ENCODE peak calls at places on chromosomes 7 and 10, in four cellular contexts. One of them, this sample, is unnamed.

GRCh38 chr7:157784114-157784835 is 447.5 kb downstream of the DNAJB6 start:
- DNase-seq in K562: no peak
- DNase-seq in GM12878: no peak
- DNase-seq in HepG2: no peak
- DNase-seq in this sample: no peak

GRCh38 chr7:140726304-140726703 is 29.8 kb downstream of the NDUFB2 start:
- DNase-seq in K562: peak; percentile 32
- DNase-seq in GM12878: no peak
- DNase-seq in HepG2: peak; percentile 10
- DNase-seq in this sample: no peak

GRCh38 chr10:31343009-31343408 is 24.0 kb downstream of the ZEB1 start:
- DNase-seq in K562: no peak
- DNase-seq in GM12878: no peak
- DNase-seq in HepG2: no peak
- DNase-seq in this sample: no peak

GRCh38 chr7:71716741-71717140 is 584.8 kb downstream of the GALNT17 start:
- DNase-seq in K562: no peak
- DNase-seq in GM12878: no peak
- DNase-seq in HepG2: no peak
- DNase-seq in this sample: no peak

GRCh38 chr7:44971188-44971907 is 7.5 kb downstream of the MYO1G start:
- DNase-seq in K562: no peak
- DNase-seq in GM12878: no peak
- DNase-seq in HepG2: no peak
- DNase-seq in this sample: no peak

GRCh38 chr10:118721005-118721876 is 33.5 kb downstream of the CACUL1 start:
- DNase-seq in K562: peak; percentile 57
- DNase-seq in GM12878: no peak
- DNase-seq in HepG2: peak; percentile 28
- DNase-seq in this sample: no peak

GRCh38 chr10:96271017-96271815 is at the start of gene BLNK:
- DNase-seq in K562: no peak
- DNase-seq in GM12878: peak; percentile 92
- DNase-seq in HepG2: no peak
- DNase-seq in this sample: no peak

GRCh38 chr10:43970747-43971146 is 322.1 kb upstream of the ZNF32 start:
- DNase-seq in K562: no peak
- DNase-seq in GM12878: no peak
- DNase-seq in HepG2: no peak
- DNase-seq in this sample: no peak

GRCh38 chr10:30455816-30456215 is 21.8 kb downstream of the MAP3K8 start:
- DNase-seq in K562: no peak
- DNase-seq in GM12878: no peak
- DNase-seq in HepG2: no peak
- DNase-seq in this sample: no peak

GRCh38 chr7:134016223-134016941 is 110.8 kb upstream of the LRGUK start:
- DNase-seq in K562: peak; percentile 58
- DNase-seq in GM12878: no peak
- DNase-seq in HepG2: peak; percentile 21
- DNase-seq in this sample: no peak

GRCh38 chr7:84040365-84040764 is 154.2 kb downstream of the SEMA3A start:
- DNase-seq in K562: no peak
- DNase-seq in GM12878: no peak
- DNase-seq in HepG2: peak; percentile 84
- DNase-seq in this sample: no peak

GRCh38 chr7:17948503-17949238 is 8.4 kb upstream of the SNX13 start:
- DNase-seq in K562: no peak
- DNase-seq in GM12878: no peak
- DNase-seq in HepG2: no peak
- DNase-seq in this sample: no peak

GRCh38 chr10:102382871-102383270 is 12.6 kb upstream of the NFKB2 start:
- DNase-seq in K562: no peak
- DNase-seq in GM12878: no peak
- DNase-seq in HepG2: no peak
- DNase-seq in this sample: no peak

GRCh38 chr10:90723416-90724068 is 134.3 kb downstream of the HTR7 start:
- DNase-seq in K562: no peak
- DNase-seq in GM12878: no peak
- DNase-seq in HepG2: no peak
- DNase-seq in this sample: no peak

GRCh38 chr7:74312418-74313021 is 23.3 kb downstream of the CLIP2 start:
- DNase-seq in K562: no peak
- DNase-seq in GM12878: no peak
- DNase-seq in HepG2: no peak
- DNase-seq in this sample: no peak

GRCh38 chr7:111554086-111554485 is 8.2 kb downstream of the IMMP2L start:
- DNase-seq in K562: no peak
- DNase-seq in GM12878: no peak
- DNase-seq in HepG2: no peak
- DNase-seq in this sample: no peak

GRCh38 chr7:57398548-57398947 is 51.4 kb upstream of the ZNF716 start:
- DNase-seq in K562: no peak
- DNase-seq in GM12878: no peak
- DNase-seq in HepG2: no peak
- DNase-seq in this sample: no peak

GRCh38 chr7:17481118-17481517 is 182.7 kb downstream of the AHR start:
- DNase-seq in K562: no peak
- DNase-seq in GM12878: no peak
- DNase-seq in HepG2: peak; percentile 46
- DNase-seq in this sample: no peak

GRCh38 chr10:17835688-17836087 is 26.5 kb downstream of the MRC1 start:
- DNase-seq in K562: no peak
- DNase-seq in GM12878: no peak
- DNase-seq in HepG2: no peak
- DNase-seq in this sample: no peak
- TF ChIP-seq SP1 in K562: no peak
- TF ChIP-seq SP1 in GM12878: no peak
- TF ChIP-seq SP1 in HepG2: no peak
- TF ChIP-seq SP1 in this sample: no peak

DNA sequence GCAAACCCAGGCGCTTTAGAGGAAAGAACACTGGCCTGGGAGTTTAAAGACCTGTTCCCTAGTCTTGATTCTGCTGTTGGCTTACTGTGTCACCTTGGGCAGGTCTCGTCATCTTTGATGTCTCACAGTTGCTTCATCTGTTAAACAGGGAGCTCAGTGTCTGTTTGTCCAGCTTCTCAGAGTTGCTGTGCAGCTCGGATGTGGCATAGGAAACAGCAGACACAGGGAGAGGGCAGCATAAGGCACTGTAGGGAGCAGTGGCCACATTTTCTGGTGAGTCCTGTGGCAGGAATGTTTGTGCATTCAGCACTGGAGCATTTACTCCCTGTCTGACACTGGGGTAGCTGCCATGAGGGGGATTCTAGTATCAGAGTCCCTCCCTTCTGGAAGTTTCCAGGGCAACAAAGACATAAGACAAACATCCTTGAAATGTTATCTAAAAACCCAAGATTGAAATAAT is 2.0 kb downstream of the REPIN1 start:
- DNase-seq in K562: no peak
- DNase-seq in GM12878: no peak
- DNase-seq in HepG2: peak; percentile 55
- DNase-seq in this sample: no peak
- H3K4me1 ChIP-seq in K562: peaks cover 64% of the 10 kb centered on the region
- H3K4me1 ChIP-seq in GM12878: peaks cover 36% of the 10 kb centered on the region
- H3K4me1 ChIP-seq in HepG2: peaks cover 57% of the 10 kb centered on the region
- H3K4me1 ChIP-seq in this sample: peaks cover 26% of the 10 kb centered on the region

DNA sequence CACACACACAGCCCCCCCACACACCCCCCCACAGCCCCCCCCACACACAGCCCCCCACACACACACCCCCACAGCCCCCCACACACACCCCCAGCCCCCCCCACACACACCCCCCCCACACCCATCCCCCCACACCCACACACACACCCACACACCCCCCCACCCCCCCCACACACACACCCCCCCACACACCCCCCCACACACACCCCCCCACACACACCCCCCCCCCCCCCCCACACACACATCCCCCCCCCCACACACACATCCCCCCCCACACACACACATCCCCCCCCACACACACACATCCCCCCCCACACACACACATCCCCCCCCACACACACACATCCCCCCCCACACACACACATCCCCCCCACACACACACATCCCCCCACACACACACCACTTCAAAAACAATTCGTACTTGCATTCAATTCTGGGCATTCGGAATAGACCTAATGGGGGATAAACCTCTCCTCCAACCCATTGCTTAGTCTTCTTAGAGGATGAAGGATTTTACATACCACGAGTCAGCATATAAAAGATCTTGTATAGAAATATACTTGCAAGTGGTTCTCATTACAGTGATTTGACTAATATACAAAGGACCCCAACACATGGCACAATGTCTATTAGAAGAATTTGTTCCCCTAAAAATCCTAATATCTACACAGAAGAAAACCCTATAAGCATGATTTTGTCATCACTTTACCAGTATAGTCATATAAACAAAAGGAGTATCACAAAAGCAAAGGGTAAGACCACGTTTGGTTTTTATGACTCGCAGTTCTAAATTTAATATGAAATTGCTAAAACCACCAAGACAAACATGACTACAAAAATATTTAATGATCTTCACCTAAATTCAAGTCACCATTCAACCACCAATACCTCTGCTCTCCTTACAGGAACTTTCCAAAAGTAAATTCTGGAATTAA is 80.9 kb downstream of the DIP2C start:
- DNase-seq in K562: no peak
- DNase-seq in GM12878: peak; percentile 100
- DNase-seq in HepG2: no peak
- DNase-seq in this sample: no peak
- TF ChIP-seq RFX5 in K562: no peak
- TF ChIP-seq RFX5 in GM12878: no peak
- TF ChIP-seq RFX5 in HepG2: no peak
- TF ChIP-seq RFX5 in this sample: no peak

DNA sequence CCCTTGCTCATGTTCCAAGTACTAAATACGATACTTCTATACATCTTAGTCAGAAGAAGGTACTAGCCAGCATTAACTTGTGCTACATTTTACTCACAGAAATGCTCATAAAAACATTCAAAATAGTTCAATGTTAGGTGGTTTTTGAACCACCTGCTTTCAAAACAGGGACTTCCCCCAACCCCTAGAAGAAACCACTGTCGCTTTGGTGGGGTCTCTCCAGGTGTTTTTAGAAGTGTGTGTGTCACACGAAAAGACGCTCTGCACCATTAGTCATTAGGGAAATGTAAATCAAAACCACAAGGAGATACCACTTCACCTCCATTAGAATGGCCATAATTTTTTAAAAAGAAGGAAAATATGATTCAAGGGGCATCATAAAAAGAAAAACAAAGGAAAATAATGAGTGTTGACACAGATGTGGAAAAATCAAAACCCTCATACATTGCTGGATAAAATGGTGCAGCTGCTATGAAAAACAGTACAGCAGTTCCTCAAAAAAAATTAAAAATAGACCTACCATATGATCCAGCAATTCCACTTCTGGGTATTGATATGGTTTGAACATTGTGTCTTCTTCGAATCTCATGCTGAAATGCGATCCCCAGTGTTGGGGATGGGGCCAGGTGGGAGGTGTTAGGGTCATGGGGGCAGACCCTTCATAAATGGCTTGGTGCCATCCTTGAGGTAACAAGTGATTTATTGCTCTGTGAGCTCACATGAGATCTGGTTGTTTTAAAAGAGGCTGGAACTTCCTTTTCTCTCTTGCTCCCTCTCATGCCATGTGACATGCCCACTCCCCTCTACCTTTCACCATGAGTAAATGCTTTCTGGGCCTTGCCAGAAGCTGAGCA is 74.2 kb downstream of the MALSU1 start:
- DNase-seq in K562: no peak
- DNase-seq in GM12878: peak; percentile 76
- DNase-seq in HepG2: no peak
- DNase-seq in this sample: no peak
- TF ChIP-seq SP1 in K562: no peak
- TF ChIP-seq SP1 in GM12878: no peak
- TF ChIP-seq SP1 in HepG2: no peak
- TF ChIP-seq SP1 in this sample: no peak

GRCh38 chr10:113062977-113063967 is 113.2 kb downstream of the TCF7L2 start:
- DNase-seq in K562: peak; percentile 79
- DNase-seq in GM12878: no peak
- DNase-seq in HepG2: no peak
- DNase-seq in this sample: no peak
- H3K4me1 ChIP-seq in K562: peaks cover 14% of the 10 kb centered on the region
- H3K4me1 ChIP-seq in GM12878: no peaks in the 10 kb centered on the region
- H3K4me1 ChIP-seq in HepG2: peaks cover 91% of the 10 kb centered on the region
- H3K4me1 ChIP-seq in this sample: peaks cover 47% of the 10 kb centered on the region

GRCh38 chr10:52756295-52756694 is 16.3 kb downstream of the MBL2 start:
- DNase-seq in K562: no peak
- DNase-seq in GM12878: no peak
- DNase-seq in HepG2: peak; percentile 50
- DNase-seq in this sample: no peak
- TF ChIP-seq RFX5 in K562: no peak
- TF ChIP-seq RFX5 in GM12878: no peak
- TF ChIP-seq RFX5 in HepG2: no peak
- TF ChIP-seq RFX5 in this sample: no peak

GRCh38 chr7:40541336-40541735 is 406.5 kb downstream of the SUGCT start:
- DNase-seq in K562: no peak
- DNase-seq in GM12878: no peak
- DNase-seq in HepG2: no peak
- DNase-seq in this sample: no peak
- TF ChIP-seq SP1 in K562: no peak
- TF ChIP-seq SP1 in GM12878: no peak
- TF ChIP-seq SP1 in HepG2: no peak
- TF ChIP-seq SP1 in this sample: no peak

DNA sequence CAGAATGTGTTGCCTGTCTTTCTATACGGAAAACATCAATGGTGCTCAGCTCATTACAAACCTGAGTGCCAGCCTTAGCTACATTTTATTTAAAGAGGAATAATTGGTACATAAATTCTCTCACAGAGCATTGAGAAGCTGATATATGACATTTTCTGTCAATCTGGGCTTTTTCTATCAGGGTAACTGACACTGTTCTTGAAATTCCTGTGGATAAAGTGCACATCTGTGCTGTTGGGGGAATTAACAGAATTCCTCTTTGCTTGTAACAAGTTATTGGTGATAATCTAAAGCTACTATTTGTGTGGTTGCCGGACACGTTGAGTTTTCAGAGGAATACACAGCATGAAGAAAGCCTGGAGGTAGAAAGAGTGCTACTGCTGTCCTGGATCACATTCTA is 668.6 kb downstream of the SORCS1 start:
- DNase-seq in K562: no peak
- DNase-seq in GM12878: no peak
- DNase-seq in HepG2: no peak
- DNase-seq in this sample: no peak
- H3K4me1 ChIP-seq in K562: no peaks in the 10 kb centered on the region
- H3K4me1 ChIP-seq in GM12878: no peaks in the 10 kb centered on the region
- H3K4me1 ChIP-seq in HepG2: no peaks in the 10 kb centered on the region
- H3K4me1 ChIP-seq in this sample: no peaks in the 10 kb centered on the region

This sample was measured in H1.